ENCODE peak calls at places on chromosomes 1 and 21, in four cellular contexts. T, R, X and B are unnamed samples. For H3K9me3, the result is how much of the 10 kb centered on the place peaks cover.

GRCh38 chr1:152917794-152918193 is 9.4 kb downstream of the IVL start:
- DNase-seq in X (peak), T (peak), R (no peak), B (peak)

GRCh38 chr1:16026723-16027484 is 5.1 kb downstream of the CLCNKA start:
- DNase-seq in R (no peak), T (no peak), X (no peak), B (peak)

GRCh38 chr1:170075186-170075585 is 691 bp upstream of the KIFAP3 start:
- DNase-seq in T (no peak), X (no peak), R (no peak), B (no peak)

GRCh38 chr1:172930142-172930541 is 120.6 kb downstream of the TNFSF18 start:
- DNase-seq in T (no peak), R (no peak), X (no peak), B (no peak)

GRCh38 chr1:93993731-93994130 is 84.5 kb upstream of the GCLM start:
- DNase-seq in R (no peak), X (no peak), T (no peak), B (no peak)

GRCh38 chr1:13788795-13789194 is 88.8 kb downstream of the PRDM2 start:
- DNase-seq in X (no peak), T (no peak), R (no peak), B (no peak)

GRCh38 chr1:234989019-234989418 is 139.6 kb downstream of the TOMM20 start:
- DNase-seq in T (no peak), X (peak), R (no peak), B (no peak)

GRCh38 chr1:162062542-162063015 is 6.9 kb upstream of the NOS1AP start:
- DNase-seq in R (no peak), X (no peak), T (no peak), B (no peak)

GRCh38 chr1:44421374-44422028 is 16.4 kb downstream of the RNF220 start:
- DNase-seq in R (no peak), X (no peak), T (no peak), B (no peak)

GRCh38 chr1:29251164-29252130 is 15.1 kb downstream of the PTPRU start:
- DNase-seq in T (no peak), X (no peak), R (no peak), B (no peak)

DNA sequence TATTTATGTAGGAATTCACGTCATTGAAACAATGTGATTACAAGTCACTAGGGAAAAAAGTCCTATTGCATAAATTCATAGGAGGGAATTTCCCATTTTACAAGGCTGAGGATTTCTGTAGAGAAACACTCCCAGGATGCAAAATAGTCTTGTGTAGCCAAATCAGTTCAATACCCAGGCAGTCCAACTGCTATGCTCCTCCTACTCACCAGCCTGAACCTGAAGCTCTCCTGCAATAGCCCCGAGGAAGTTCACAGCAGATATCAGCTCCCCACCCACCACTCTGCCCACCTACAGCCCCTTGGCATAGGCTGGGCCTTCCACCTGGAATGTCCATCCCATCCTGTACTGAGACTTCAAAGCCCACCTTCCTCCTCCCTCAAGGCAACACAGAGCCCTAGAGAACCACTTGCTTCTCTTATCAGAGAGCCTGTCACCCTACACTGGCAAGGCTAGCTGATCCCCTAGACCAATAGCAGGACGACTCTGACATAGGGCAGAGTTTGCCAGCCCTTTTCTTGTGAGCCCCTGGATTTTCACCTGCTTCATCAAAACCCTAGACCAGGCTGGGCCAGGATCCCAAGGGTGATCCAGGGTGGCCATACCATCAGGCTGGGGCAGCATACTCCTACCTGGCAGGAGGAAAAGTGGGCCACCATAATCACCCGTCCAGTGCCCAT is 1.5 kb downstream of the LSS start:
- DNase-seq in X (no peak), T (no peak), R (peak), B (no peak)
- H3K4me3 ChIP-seq in X (peak), T (peak), R (peak), B (peak)

GRCh38 chr1:4596486-4596885 is 57.9 kb upstream of the AJAP1 start:
- DNase-seq in T (no peak), R (no peak), X (no peak), B (no peak)
- H3K9me3 ChIP-seq in T (under half), R (under half), X (under half), B (under half)

DNA sequence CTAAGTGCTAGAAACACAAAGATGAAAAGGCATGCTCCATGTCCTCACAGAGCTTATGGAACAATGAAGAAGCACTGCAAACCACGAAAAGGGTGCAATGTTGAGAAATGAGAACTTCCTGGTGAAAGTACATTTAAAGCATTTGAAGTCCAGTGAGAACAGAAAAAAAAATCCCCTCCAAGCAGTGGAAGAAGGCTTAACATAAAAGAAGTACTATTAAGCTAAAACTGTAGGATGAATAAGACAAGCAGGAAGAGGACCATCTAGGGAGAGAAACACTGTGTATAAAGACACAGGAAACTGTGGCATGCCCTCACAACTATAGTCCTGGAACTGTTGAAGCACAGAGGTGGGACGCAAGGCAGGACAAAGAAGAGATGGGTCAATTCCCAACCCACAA is 10.0 kb downstream of the TP53BP2 start:
- DNase-seq in R (no peak), X (no peak), T (no peak), B (no peak)
- TF ChIP-seq ZNF274 in R (no peak), X (no peak), T (no peak), B (no peak)

DNA sequence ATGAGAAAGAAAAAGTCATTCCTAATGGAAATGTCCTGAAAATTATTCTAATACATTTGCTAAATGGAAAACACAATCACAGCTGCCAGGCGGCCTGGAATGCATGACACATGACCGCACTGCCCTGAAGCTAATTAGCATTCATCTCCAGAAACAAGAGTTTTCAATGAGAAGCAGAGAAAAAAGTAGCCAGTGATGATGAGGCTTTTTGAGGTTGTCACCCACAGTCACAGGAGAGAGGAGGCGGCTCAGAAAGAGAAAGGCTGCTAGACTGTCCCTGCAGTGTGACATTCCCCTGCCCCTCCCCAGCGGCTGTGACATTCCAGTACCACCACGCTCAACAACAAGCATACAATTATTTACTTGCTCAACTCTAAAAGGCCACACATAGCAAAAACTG is 122.9 kb upstream of the KRTAP19-8 start:
- DNase-seq in X (no peak), T (no peak), R (no peak), B (no peak)
- H3K4me3 ChIP-seq in X (no peak), T (no peak), R (no peak), B (no peak)

GRCh38 chr1:3176028-3176427 is 107.0 kb downstream of the PRDM16 start:
- DNase-seq in X (no peak), T (no peak), R (no peak), B (no peak)
- H3K9me3 ChIP-seq in X (under half), T (under half), R (under half), B (under half)

DNA sequence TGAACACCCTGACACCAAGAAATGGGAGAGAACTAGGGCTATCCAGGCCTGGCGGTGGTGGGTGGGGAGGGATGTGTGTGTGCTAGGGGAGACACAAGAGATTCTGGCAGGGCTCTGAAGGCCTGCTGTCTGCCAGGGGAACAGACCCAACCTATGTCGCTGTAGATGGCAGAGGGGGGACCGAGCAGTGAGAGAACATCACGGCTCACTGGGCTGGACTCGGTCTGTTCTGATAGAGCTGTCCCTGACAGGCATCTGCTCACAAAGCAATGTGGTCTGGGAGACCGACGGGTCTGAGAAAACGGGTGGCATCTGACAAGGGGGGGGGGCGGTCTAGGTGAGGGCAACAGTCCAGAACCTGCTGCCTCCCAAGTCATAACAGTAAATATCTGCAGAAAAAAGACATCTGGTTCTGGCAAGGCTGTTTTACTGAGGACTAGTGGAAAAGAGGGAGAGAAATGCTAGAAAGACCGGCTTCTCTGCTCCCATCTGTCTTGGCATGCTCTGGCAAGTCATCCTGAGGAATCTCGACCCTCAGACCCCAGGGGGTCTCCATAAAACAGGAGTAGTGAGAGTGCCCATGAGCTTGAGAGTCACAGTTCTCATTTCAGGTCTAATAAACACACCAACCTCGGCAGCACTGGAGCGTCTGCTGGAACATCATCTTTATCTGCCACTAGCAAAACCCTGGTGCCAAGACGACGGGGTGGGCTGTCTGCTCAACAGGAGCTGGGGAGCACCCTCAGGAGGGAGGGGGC is 36.5 kb downstream of the SLC66A1 start:
- DNase-seq in X (no peak), R (no peak), T (no peak), B (no peak)
- TF ChIP-seq ZNF274 in X (no peak), R (no peak), T (no peak), B (no peak)

DNA sequence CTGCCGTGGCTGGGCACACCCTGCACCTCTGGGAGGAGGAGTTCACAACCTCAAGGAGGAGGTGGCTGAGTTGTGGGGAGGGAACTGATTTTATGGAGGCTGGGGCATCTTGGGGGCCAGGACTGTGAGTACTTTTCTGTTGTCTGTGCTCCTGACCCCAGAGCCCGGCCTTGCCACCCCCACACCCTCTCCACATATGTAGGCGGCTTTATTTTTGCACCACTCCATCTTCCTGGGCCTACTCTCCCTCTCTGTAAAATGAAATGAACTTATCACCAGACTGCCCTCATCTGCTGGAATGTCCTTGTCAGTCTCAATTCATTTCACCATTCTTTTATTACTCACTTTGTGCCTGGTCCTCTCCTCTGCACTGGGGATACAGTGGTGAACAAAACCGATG is 12.8 kb downstream of the FOXD2 start:
- DNase-seq in R (no peak), X (no peak), T (no peak), B (no peak)
- H3K4me3 ChIP-seq in R (no peak), X (no peak), T (no peak), B (no peak)

GRCh38 chr1:243250102-243250501 is 5.0 kb downstream of the CEP170 start:
- DNase-seq in R (no peak), X (no peak), T (no peak), B (no peak)

GRCh38 chr1:243249214-243249613 is 5.9 kb downstream of the CEP170 start:
- DNase-seq in T (no peak), R (no peak), X (no peak), B (no peak)

GRCh38 chr1:243247901-243248300 is 7.2 kb downstream of the CEP170 start:
- DNase-seq in X (no peak), T (no peak), R (no peak), B (no peak)

GRCh38 chr1:243244420-243244819 is 10.7 kb downstream of the CEP170 start:
- DNase-seq in X (no peak), R (no peak), T (no peak), B (no peak)

DNA sequence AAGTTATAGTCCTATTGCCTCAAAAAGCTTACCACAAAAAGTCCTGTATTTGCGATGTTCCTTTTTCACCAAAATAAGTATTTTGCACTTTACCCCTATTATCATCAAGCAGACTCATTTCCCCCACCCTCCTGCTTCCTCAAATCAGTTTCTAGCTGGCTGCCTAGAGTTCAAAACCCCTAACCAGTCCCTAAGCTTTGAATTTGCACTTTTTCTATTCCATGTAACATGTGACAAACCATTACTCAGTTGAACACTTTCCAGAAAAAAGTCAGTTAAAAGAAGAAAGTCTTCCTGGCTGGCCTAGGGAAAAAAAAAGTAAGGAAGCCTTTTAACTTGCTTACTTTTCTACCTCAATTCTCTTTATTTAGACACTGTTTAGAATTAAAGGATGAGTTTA is 8.2 kb downstream of the CEP170 start:
- DNase-seq in T (no peak), R (no peak), X (no peak), B (no peak)
- H3K9me3 ChIP-seq in T (under half), R (under half), X (under half), B (under half)

DNA sequence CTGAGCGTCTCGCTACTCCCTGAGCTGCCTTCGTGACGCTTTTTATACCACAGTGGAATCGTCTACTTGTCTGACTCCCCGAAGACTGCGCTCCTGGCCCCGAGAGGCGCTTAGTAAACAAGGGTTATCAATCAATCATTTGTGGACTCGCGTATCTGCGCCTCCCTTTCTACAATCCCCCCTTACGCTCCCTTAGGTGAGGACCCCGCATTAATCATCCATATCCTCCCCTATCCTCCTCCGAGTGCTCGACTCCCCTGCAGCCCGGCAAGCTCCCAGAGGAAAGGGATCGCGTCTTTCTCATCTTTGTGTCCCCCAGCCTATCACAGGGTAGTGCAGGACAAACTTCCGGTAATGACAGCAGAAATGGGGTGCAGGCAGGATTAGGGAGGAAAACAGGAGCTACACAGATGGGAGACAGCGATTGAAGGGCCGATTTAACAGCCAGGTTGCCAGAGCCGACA is 502 bp downstream of the TMEM59 start:
- DNase-seq in X (peak), R (no peak), T (no peak), B (peak)
- TF ChIP-seq ZNF274 in X (no peak), R (no peak), T (no peak), B (no peak)